ENCODE peak calls at places on chromosomes 16 and 17, in five cellular contexts. J is lower leg skin; K is Kasumi-1; S is stimulated activated CD4-positive, alpha-beta T cell treated with anti-CD3 and anti-CD28 coated beads, Interleukin-1b, Interleukin-23, amount 100 ng/mL, for 24 hours; F is SW 1271. P is an unnamed sample.

GRCh38 chr16:66427036-66427446 is at the start of gene BEAN1:
- DNase-seq in J (peak), K (no peak), S (no peak), F (no peak), P (no peak)

GRCh38 chr16:75550211-75550662 is 5.8 kb downstream of the TMEM231 start:
- DNase-seq in J (no peak), K (peak), S (no peak), F (no peak), P (peak)

GRCh38 chr16:31071861-31072260 is 2.2 kb downstream of the ZNF668 start:
- DNase-seq in J (no peak), K (no peak), S (no peak), F (no peak), P (peak)

GRCh38 chr16:50467943-50468748 is 80.0 kb upstream of the NKD1 start:
- DNase-seq in J (peak), K (no peak), S (no peak), F (no peak), P (no peak)

GRCh38 chr16:48153689-48154265 is 2.0 kb downstream of the ABCC12 start:
- DNase-seq in J (no peak), K (no peak), S (no peak), F (no peak), P (no peak)

GRCh38 chr17:65588194-65588808 is 26.9 kb upstream of the AXIN2 start:
- DNase-seq in J (no peak), K (no peak), S (no peak), F (no peak), P (no peak)

GRCh38 chr16:85231959-85232358 is 119.7 kb upstream of the CIBAR2 start:
- DNase-seq in J (no peak), K (no peak), S (no peak), F (no peak), P (no peak)

GRCh38 chr16:49621240-49622083 is 234.4 kb downstream of the ZNF423 start:
- DNase-seq in J (peak), K (no peak), S (no peak), F (no peak), P (no peak)

GRCh38 chr17:73555199-73555810 is 88.9 kb downstream of the SDK2 start:
- DNase-seq in J (no peak), K (no peak), S (no peak), F (no peak), P (no peak)

GRCh38 chr16:74465851-74466685 is 44.8 kb upstream of the CLEC18B start:
- DNase-seq in J (no peak), K (no peak), S (no peak), F (no peak), P (no peak)

GRCh38 chr17:43556292-43556691 is 10.2 kb upstream of the ETV4 start:
- DNase-seq in J (peak), K (no peak), S (no peak), F (no peak), P (no peak)

GRCh38 chr17:20935740-20936139 is 107.1 kb downstream of the USP22 start:
- DNase-seq in J (no peak), K (no peak), S (no peak), F (no peak), P (peak)

GRCh38 chr16:17258848-17259713 is 211.7 kb downstream of the XYLT1 start:
- DNase-seq in J (no peak), K (no peak), S (no peak), F (no peak), P (no peak)

GRCh38 chr17:1010586-1010985 is 13.7 kb downstream of the TIMM22 start:
- DNase-seq in J (no peak), K (no peak), S (no peak), F (no peak), P (no peak)

GRCh38 chr17:81427446-81428120 is 32.3 kb downstream of the BAHCC1 start:
- DNase-seq in J (no peak), K (peak), S (no peak), F (no peak), P (no peak)

GRCh38 chr17:74117087-74117486 is 86.4 kb upstream of the RPL38 start:
- DNase-seq in J (no peak), K (no peak), S (no peak), F (no peak), P (no peak)

GRCh38 chr17:6551356-6551755 is 5.0 kb downstream of the PITPNM3 start:
- DNase-seq in J (no peak), K (no peak), S (no peak), F (no peak), P (no peak)

GRCh38 chr16:86949116-86949515 is 368.1 kb downstream of the C16orf95 start:
- DNase-seq in J (no peak), K (no peak), S (no peak), F (no peak), P (no peak)

GRCh38 chr16:1674306-1674705 is 3.8 kb upstream of the JPT2 start:
- DNase-seq in J (no peak), K (no peak), S (no peak), F (no peak), P (no peak)

GRCh38 chr17:60335289-60335688 is 56.6 kb downstream of the USP32 start:
- DNase-seq in J (no peak), K (no peak), S (no peak), F (no peak), P (no peak)

GRCh38 chr17:40646791-40647548 is 648 bp downstream of the SMARCE1 start:
- DNase-seq in J (no peak), K (peak), S (no peak), F (peak), P (peak)

GRCh38 chr16:77971306-77972131 is 50.8 kb upstream of the CLEC3A start:
- DNase-seq in J (peak), K (peak), S (peak), F (no peak), P (peak)

GRCh38 chr17:4332296-4332970 is 34.0 kb downstream of the UBE2G1 start:
- DNase-seq in J (no peak), K (no peak), S (no peak), F (no peak), P (no peak)